ENCODE peak calls at places on chromosomes 3 and 15, in four cellular contexts. X, E, K and O are unnamed samples.

GRCh38 chr3:32186097-32186496 is 52.4 kb upstream of the CMTM8 start:
- DNase-seq in X (no peak), K (no peak), E (no peak), O (no peak)

GRCh38 chr15:25054943-25055342 is 100.2 kb downstream of the SNRPN start:
- DNase-seq in E (no peak), X (no peak), K (no peak), O (no peak)

GRCh38 chr3:48694610-48695051 is 8.9 kb upstream of the NCKIPSD start:
- DNase-seq in E (peak; percentile 94), K (peak; percentile 94), X (peak; percentile 78), O (peak; percentile 75)

GRCh38 chr15:60994842-60995495 is 234.1 kb downstream of the RORA start:
- DNase-seq in K (no peak), E (no peak), X (peak; percentile 44), O (no peak)

GRCh38 chr3:51735039-51735438 is 28.2 kb downstream of the GRM2 start:
- DNase-seq in K (no peak), X (no peak), E (no peak), O (no peak)

GRCh38 chr3:197750863-197751737 is 1.4 kb downstream of the FYTTD1 start:
- DNase-seq in E (peak; percentile 61), X (peak; percentile 45), K (peak; percentile 53), O (no peak)

GRCh38 chr3:139710212-139710611 is 32.4 kb upstream of the NMNAT3 start:
- DNase-seq in X (no peak), E (no peak), K (no peak), O (no peak)

GRCh38 chr15:67914537-67915373 is 74.9 kb upstream of the RNU6-1 start:
- DNase-seq in X (peak; percentile 47), K (peak; percentile 68), E (no peak), O (peak; percentile 75)

GRCh38 chr15:100725121-100726069 is 123.0 kb downstream of the ASB7 start:
- DNase-seq in E (no peak), X (no peak), K (peak; percentile 66), O (peak; percentile 49)

GRCh38 chr15:87816811-87817210 is 439.7 kb downstream of the NTRK3 start:
- DNase-seq in K (peak; percentile 84), E (peak; percentile 22), X (no peak), O (peak; percentile 70)

GRCh38 chr3:67294341-67294740 is 296.2 kb downstream of the KBTBD8 start:
- DNase-seq in E (no peak), K (no peak), X (no peak), O (no peak)
- H3K4me1 ChIP-seq in E (no peaks in the 10 kb centered on the region), K (no peaks in the 10 kb centered on the region), X (no peaks in the 10 kb centered on the region), O (no peaks in the 10 kb centered on the region)

DNA sequence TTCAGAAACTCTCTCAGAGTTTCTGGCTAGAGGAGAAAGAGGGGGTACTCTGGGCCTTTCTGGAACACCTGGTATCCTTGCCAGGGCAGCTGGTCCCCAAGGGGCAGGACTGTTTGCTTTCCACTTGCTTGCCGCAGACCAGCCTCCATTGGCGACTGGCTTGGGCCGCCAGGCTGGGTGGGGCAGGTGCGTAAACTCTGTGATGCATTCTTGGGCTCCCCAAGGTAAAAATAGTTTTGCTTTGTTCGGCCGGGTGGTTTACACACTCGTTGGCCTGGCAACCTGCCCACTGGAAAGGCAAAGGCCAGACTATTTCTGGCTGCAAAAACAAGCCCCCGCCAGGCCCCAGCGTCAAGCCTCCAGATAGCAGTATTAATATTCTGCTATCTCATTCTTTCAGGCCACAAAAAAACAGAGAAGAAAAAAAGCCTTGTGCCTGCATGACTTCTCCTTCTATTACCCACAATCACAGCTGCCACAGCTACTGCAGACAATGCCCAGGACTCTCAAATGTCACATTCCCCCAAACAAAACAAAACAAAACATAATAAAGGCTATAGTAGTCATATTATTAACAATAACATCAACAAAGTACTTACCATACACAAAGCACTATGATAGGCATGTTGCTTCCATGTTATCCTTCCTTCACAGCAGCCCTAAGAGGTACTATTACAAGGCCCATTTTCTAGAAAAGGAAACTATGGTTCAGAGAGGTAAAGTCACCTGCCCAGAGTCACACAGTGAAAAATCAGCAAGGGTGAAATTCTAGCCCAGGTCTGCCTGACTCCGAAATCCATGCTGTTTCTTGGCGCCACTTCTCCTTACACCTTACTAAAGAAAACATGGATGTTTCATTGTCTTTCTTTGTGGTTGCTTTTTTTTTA is 14.0 kb upstream of the SSUH2 start:
- DNase-seq in E (peak; percentile 68), X (peak; percentile 95), K (peak; percentile 28), O (peak; percentile 47)
- H3K4me1 ChIP-seq in E (peaks cover 17% of the 10 kb centered on the region), X (peaks cover 56% of the 10 kb centered on the region), K (no peaks in the 10 kb centered on the region), O (peaks cover 31% of the 10 kb centered on the region)

GRCh38 chr3:57006949-57007419 is 53.5 kb upstream of the SPATA12 start:
- DNase-seq in X (no peak), K (peak; percentile 52), E (peak; percentile 62), O (no peak)

GRCh38 chr3:57001356-57001755 is 59.1 kb upstream of the SPATA12 start:
- DNase-seq in K (no peak), E (no peak), X (no peak), O (no peak)

GRCh38 chr3:57004154-57004730 is 56.2 kb upstream of the SPATA12 start:
- DNase-seq in E (peak; percentile 65), X (no peak), K (no peak), O (no peak)

GRCh38 chr3:57006048-57006709 is 54.3 kb upstream of the SPATA12 start:
- DNase-seq in X (no peak), E (no peak), K (no peak), O (no peak)

GRCh38 chr3:57003676-57004075 is 56.8 kb upstream of the SPATA12 start:
- DNase-seq in E (peak; percentile 72), K (no peak), X (no peak), O (no peak)
- H3K4me1 ChIP-seq in E (peaks cover 31% of the 10 kb centered on the region), K (peaks cover 13% of the 10 kb centered on the region), X (peaks cover 23% of the 10 kb centered on the region), O (peaks cover 15% of the 10 kb centered on the region)

DNA sequence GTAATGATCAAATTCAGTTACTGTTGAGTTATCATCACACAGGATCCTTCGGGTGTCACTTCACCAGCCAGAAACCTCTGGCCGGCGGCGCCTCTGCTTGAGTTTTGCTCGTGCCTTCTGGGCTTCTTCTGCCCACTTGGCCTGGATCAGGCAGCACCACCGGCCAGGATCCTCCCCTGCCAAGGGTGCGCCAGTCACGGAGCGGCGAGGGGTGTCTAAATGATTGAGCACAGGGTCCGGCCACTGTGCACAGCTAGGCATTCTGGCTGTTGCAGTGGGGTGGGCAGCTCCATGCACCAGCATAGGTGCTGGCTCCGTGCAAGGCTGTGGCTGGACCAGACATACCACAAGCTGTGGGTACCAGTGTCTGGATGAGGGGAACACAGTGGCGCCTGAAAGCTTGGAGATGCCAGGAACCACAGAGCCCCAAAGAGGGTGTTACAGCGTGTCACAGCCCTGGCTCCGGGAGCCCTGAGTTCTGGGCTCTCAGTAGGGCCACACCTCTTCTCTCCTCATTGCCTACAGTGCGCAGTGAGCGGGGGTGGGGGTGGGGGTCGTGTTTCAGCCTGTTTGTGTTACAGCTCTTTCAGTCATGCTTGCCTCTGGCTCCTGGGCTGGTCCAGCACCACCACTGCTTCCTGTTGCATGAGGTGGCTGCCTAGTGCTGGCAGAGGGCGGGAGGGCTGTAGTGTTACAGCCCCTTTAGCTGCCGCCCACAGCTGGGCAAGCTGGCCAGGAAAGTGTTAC is 169.4 kb downstream of the FNDC3B start:
- DNase-seq in K (no peak), X (no peak), E (no peak), O (no peak)
- H3K4me1 ChIP-seq in K (no peaks in the 10 kb centered on the region), X (peaks cover 72% of the 10 kb centered on the region), E (peaks cover 27% of the 10 kb centered on the region), O (peaks cover 17% of the 10 kb centered on the region)

GRCh38 chr3:186963636-186964035 is 33.3 kb downstream of the ST6GAL1 start:
- DNase-seq in E (no peak), K (no peak), X (no peak), O (no peak)

GRCh38 chr3:186965141-186965879 is 35.0 kb downstream of the ST6GAL1 start:
- DNase-seq in X (no peak), K (peak; percentile 18), E (peak; percentile 28), O (no peak)

GRCh38 chr3:186964071-186964470 is 33.7 kb downstream of the ST6GAL1 start:
- DNase-seq in K (no peak), X (no peak), E (no peak), O (no peak)

GRCh38 chr3:186966406-186966805 is 36.1 kb downstream of the ST6GAL1 start:
- DNase-seq in K (no peak), E (no peak), X (no peak), O (no peak)

DNA sequence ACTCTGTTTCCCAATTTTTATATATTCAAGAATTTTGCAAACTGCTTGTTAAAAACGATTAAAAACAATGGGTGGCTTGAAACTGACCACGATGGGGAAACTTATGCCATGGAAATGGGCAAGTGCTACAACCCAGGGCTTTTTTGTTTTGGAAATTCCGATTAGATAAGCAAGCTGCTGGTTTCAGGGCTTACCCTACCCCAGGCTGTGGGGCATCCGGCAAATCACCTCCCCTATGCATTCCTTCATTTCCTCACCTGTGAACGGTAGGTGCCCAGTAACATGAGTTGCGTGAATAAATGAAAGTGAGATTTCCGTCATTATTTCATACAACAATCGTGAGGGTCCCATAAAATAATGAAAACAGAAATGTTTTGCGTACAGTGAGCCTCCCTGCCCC is 34.3 kb downstream of the ST6GAL1 start:
- DNase-seq in K (no peak), X (no peak), E (no peak), O (no peak)
- H3K4me1 ChIP-seq in K (no peaks in the 10 kb centered on the region), X (peaks cover 93% of the 10 kb centered on the region), E (peaks cover 11% of the 10 kb centered on the region), O (no peaks in the 10 kb centered on the region)

GRCh38 chr3:8738639-8739038 is 5.0 kb downstream of the CAV3 start:
- DNase-seq in E (no peak), X (no peak), K (no peak), O (no peak)

GRCh38 chr3:8736436-8736835 is 2.8 kb downstream of the CAV3 start:
- DNase-seq in K (no peak), E (no peak), X (no peak), O (no peak)

GRCh38 chr3:8737823-8738222 is 4.2 kb downstream of the CAV3 start:
- DNase-seq in K (no peak), E (no peak), X (no peak), O (no peak)

GRCh38 chr3:8734908-8735307 is 1.3 kb downstream of the CAV3 start:
- DNase-seq in X (no peak), K (no peak), E (no peak), O (no peak)

GRCh38 chr3:8737301-8737700 is 3.7 kb downstream of the CAV3 start:
- DNase-seq in K (no peak), X (no peak), E (no peak), O (no peak)
- H3K4me1 ChIP-seq in K (peaks cover 17% of the 10 kb centered on the region), X (peaks cover 45% of the 10 kb centered on the region), E (peaks cover 8% of the 10 kb centered on the region), O (peaks cover 27% of the 10 kb centered on the region)

GRCh38 chr15:53591041-53591440 is 168.4 kb downstream of the WDR72 start:
- DNase-seq in K (no peak), E (no peak), X (no peak), O (no peak)
- H3K4me1 ChIP-seq in K (no peaks in the 10 kb centered on the region), E (no peaks in the 10 kb centered on the region), X (no peaks in the 10 kb centered on the region), O (no peaks in the 10 kb centered on the region)

GRCh38 chr3:105284876-105285275 is 81.8 kb upstream of the ALCAM start:
- DNase-seq in X (no peak), K (no peak), E (no peak), O (no peak)
- H3K4me1 ChIP-seq in X (no peaks in the 10 kb centered on the region), K (no peaks in the 10 kb centered on the region), E (no peaks in the 10 kb centered on the region), O (no peaks in the 10 kb centered on the region)

GRCh38 chr3:142000341-142000870 is 124.0 kb downstream of the ATP1B3 start:
- DNase-seq in X (no peak), K (no peak), E (no peak), O (no peak)
- H3K4me1 ChIP-seq in X (peaks cover 4% of the 10 kb centered on the region), K (no peaks in the 10 kb centered on the region), E (peaks cover 15% of the 10 kb centered on the region), O (peaks cover 12% of the 10 kb centered on the region)

DNA sequence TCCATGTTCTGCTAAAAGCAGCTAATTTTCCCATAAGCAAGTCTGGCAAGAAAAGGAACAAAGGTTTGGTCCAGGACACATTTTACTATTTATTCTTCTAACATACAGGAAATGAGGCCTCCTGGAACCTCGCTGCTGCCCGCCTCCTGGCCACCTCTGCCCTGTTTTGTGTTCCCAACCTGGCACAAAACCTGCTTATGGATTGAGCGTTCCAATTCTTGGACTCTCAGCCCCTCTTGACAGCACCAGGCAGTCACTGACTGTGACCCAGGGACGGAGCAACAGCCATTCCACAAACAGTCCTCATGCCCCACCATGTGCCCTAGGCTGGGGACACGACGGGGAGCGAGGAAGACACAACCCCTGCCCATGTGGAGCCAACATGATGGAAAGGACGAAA is 11.6 kb upstream of the SSUH2 start:
- DNase-seq in E (no peak), K (no peak), X (no peak), O (no peak)
- H3K4me1 ChIP-seq in E (peaks cover 17% of the 10 kb centered on the region), K (no peaks in the 10 kb centered on the region), X (peaks cover 52% of the 10 kb centered on the region), O (peaks cover 31% of the 10 kb centered on the region)